ENCODE peak calls at places on chromosomes 16 and 17, in five cellular contexts. One of them, this sample, is unnamed.

GRCh38 chr17:21218101-21218500 is 4.1 kb upstream of the TMEM11 start:
- DNase-seq in substantia nigra: no peak
- DNase-seq in HAP-1: no peak
- DNase-seq in 8988T: peak
- DNase-seq in activated CD4-positive, alpha-beta T cell treated with anti-CD3 and anti-CD28 coated beads, Interleukin-2, amount 10 ng/mL, durations not matched to agents 24 days and 14 days: no peak
- DNase-seq in this sample: no peak

GRCh38 chr17:37847811-37848331 is 76.3 kb upstream of the TBC1D3K start:
- DNase-seq in substantia nigra: no peak
- DNase-seq in HAP-1: no peak
- DNase-seq in 8988T: no peak
- DNase-seq in activated CD4-positive, alpha-beta T cell treated with anti-CD3 and anti-CD28 coated beads, Interleukin-2, amount 10 ng/mL, durations not matched to agents 24 days and 14 days: peak
- DNase-seq in this sample: no peak

GRCh38 chr17:3038941-3039340 is 24.5 kb downstream of the OR1D5 start:
- DNase-seq in substantia nigra: no peak
- DNase-seq in HAP-1: no peak
- DNase-seq in 8988T: no peak
- DNase-seq in activated CD4-positive, alpha-beta T cell treated with anti-CD3 and anti-CD28 coated beads, Interleukin-2, amount 10 ng/mL, durations not matched to agents 24 days and 14 days: peak
- DNase-seq in this sample: no peak

GRCh38 chr16:57679768-57680167 is 11.7 kb downstream of the ADGRG3 start:
- DNase-seq in substantia nigra: no peak
- DNase-seq in HAP-1: no peak
- DNase-seq in 8988T: no peak
- DNase-seq in activated CD4-positive, alpha-beta T cell treated with anti-CD3 and anti-CD28 coated beads, Interleukin-2, amount 10 ng/mL, durations not matched to agents 24 days and 14 days: no peak
- DNase-seq in this sample: no peak

GRCh38 chr16:4176794-4177438 is 60.7 kb upstream of the ADCY9 start:
- DNase-seq in substantia nigra: no peak
- DNase-seq in HAP-1: no peak
- DNase-seq in 8988T: peak
- DNase-seq in activated CD4-positive, alpha-beta T cell treated with anti-CD3 and anti-CD28 coated beads, Interleukin-2, amount 10 ng/mL, durations not matched to agents 24 days and 14 days: no peak
- DNase-seq in this sample: no peak

GRCh38 chr16:85982563-85982939 is 83.6 kb downstream of the IRF8 start:
- DNase-seq in substantia nigra: no peak
- DNase-seq in HAP-1: no peak
- DNase-seq in 8988T: no peak
- DNase-seq in activated CD4-positive, alpha-beta T cell treated with anti-CD3 and anti-CD28 coated beads, Interleukin-2, amount 10 ng/mL, durations not matched to agents 24 days and 14 days: no peak
- DNase-seq in this sample: peak

GRCh38 chr16:67995423-67995822 is 3.9 kb downstream of the DPEP2 start:
- DNase-seq in substantia nigra: no peak
- DNase-seq in HAP-1: no peak
- DNase-seq in 8988T: no peak
- DNase-seq in activated CD4-positive, alpha-beta T cell treated with anti-CD3 and anti-CD28 coated beads, Interleukin-2, amount 10 ng/mL, durations not matched to agents 24 days and 14 days: no peak
- DNase-seq in this sample: no peak

GRCh38 chr17:14942511-14943185 is 322.5 kb downstream of the PMP22 start:
- DNase-seq in substantia nigra: no peak
- DNase-seq in HAP-1: no peak
- DNase-seq in 8988T: no peak
- DNase-seq in activated CD4-positive, alpha-beta T cell treated with anti-CD3 and anti-CD28 coated beads, Interleukin-2, amount 10 ng/mL, durations not matched to agents 24 days and 14 days: no peak
- DNase-seq in this sample: no peak

GRCh38 chr17:82372591-82373452 is 1.3 kb downstream of the UTS2R start:
- DNase-seq in substantia nigra: no peak
- DNase-seq in HAP-1: no peak
- DNase-seq in 8988T: no peak
- DNase-seq in activated CD4-positive, alpha-beta T cell treated with anti-CD3 and anti-CD28 coated beads, Interleukin-2, amount 10 ng/mL, durations not matched to agents 24 days and 14 days: no peak
- DNase-seq in this sample: no peak

GRCh38 chr17:78144146-78144719 is 2.0 kb upstream of the C17orf99 start:
- DNase-seq in substantia nigra: peak
- DNase-seq in HAP-1: no peak
- DNase-seq in 8988T: no peak
- DNase-seq in activated CD4-positive, alpha-beta T cell treated with anti-CD3 and anti-CD28 coated beads, Interleukin-2, amount 10 ng/mL, durations not matched to agents 24 days and 14 days: peak
- DNase-seq in this sample: peak

GRCh38 chr16:86809458-86809955 is 231.2 kb downstream of the FOXL1 start:
- DNase-seq in substantia nigra: no peak
- DNase-seq in HAP-1: no peak
- DNase-seq in 8988T: no peak
- DNase-seq in activated CD4-positive, alpha-beta T cell treated with anti-CD3 and anti-CD28 coated beads, Interleukin-2, amount 10 ng/mL, durations not matched to agents 24 days and 14 days: no peak
- DNase-seq in this sample: no peak

GRCh38 chr16:56682703-56683397 is 580 bp downstream of the MT1X start:
- DNase-seq in substantia nigra: no peak
- DNase-seq in HAP-1: peak
- DNase-seq in 8988T: no peak
- DNase-seq in activated CD4-positive, alpha-beta T cell treated with anti-CD3 and anti-CD28 coated beads, Interleukin-2, amount 10 ng/mL, durations not matched to agents 24 days and 14 days: no peak
- DNase-seq in this sample: no peak

GRCh38 chr16:80766798-80767197 is 37.6 kb downstream of the CDYL2 start:
- DNase-seq in substantia nigra: no peak
- DNase-seq in HAP-1: no peak
- DNase-seq in 8988T: no peak
- DNase-seq in activated CD4-positive, alpha-beta T cell treated with anti-CD3 and anti-CD28 coated beads, Interleukin-2, amount 10 ng/mL, durations not matched to agents 24 days and 14 days: no peak
- DNase-seq in this sample: no peak

This sample was measured in globus pallidus.